ENCODE peak calls at places on chromosomes 13 and 19, in ten cellular contexts. One of them, this sample, is unnamed.

GRCh38 chr13:111904701-111905608 is 162.0 kb upstream of the SOX1 start:
- DNase-seq in stimulated activated CD8-positive, alpha-beta memory T cell treated with anti-CD3 and anti-CD28 coated beads, Interleukin-12 subunit alpha, Interleukin-12 subunit beta, amount 100 ng/mL, for 1 hour: no peak
- DNase-seq in NCI-H460: no peak
- DNase-seq in body of pancreas: no peak
- DNase-seq in heart right ventricle: no peak
- DNase-seq in Caco-2: peak; percentile 32
- DNase-seq in right cardiac atrium: no peak
- DNase-seq in activated naive CD4-positive, alpha-beta T cell treated with Interleukin-2 at 50 U/mL for 16 hours: no peak
- DNase-seq in omental fat pad: no peak
- DNase-seq in hippocampal formation: no peak
- DNase-seq in this sample: peak; percentile 31

GRCh38 chr13:99446242-99446641 is 55.0 kb upstream of the TM9SF2 start:
- DNase-seq in stimulated activated CD8-positive, alpha-beta memory T cell treated with anti-CD3 and anti-CD28 coated beads, Interleukin-12 subunit alpha, Interleukin-12 subunit beta, amount 100 ng/mL, for 1 hour: no peak
- DNase-seq in NCI-H460: no peak
- DNase-seq in body of pancreas: no peak
- DNase-seq in heart right ventricle: no peak
- DNase-seq in Caco-2: no peak
- DNase-seq in right cardiac atrium: no peak
- DNase-seq in activated naive CD4-positive, alpha-beta T cell treated with Interleukin-2 at 50 U/mL for 16 hours: no peak
- DNase-seq in omental fat pad: no peak
- DNase-seq in hippocampal formation: no peak
- DNase-seq in this sample: no peak

GRCh38 chr19:47094557-47095517 is 18.7 kb downstream of the ZC3H4 start:
- DNase-seq in stimulated activated CD8-positive, alpha-beta memory T cell treated with anti-CD3 and anti-CD28 coated beads, Interleukin-12 subunit alpha, Interleukin-12 subunit beta, amount 100 ng/mL, for 1 hour: no peak
- DNase-seq in NCI-H460: no peak
- DNase-seq in body of pancreas: peak; percentile 63
- DNase-seq in heart right ventricle: no peak
- DNase-seq in Caco-2: peak; percentile 88
- DNase-seq in right cardiac atrium: peak; percentile 58
- DNase-seq in activated naive CD4-positive, alpha-beta T cell treated with Interleukin-2 at 50 U/mL for 16 hours: peak; percentile 53
- DNase-seq in omental fat pad: no peak
- DNase-seq in hippocampal formation: no peak
- DNase-seq in this sample: no peak

GRCh38 chr13:35470671-35471465 is 5.6 kb downstream of the MAB21L1 start:
- DNase-seq in stimulated activated CD8-positive, alpha-beta memory T cell treated with anti-CD3 and anti-CD28 coated beads, Interleukin-12 subunit alpha, Interleukin-12 subunit beta, amount 100 ng/mL, for 1 hour: no peak
- DNase-seq in NCI-H460: no peak
- DNase-seq in body of pancreas: no peak
- DNase-seq in heart right ventricle: peak; percentile 60
- DNase-seq in Caco-2: no peak
- DNase-seq in right cardiac atrium: peak; percentile 89
- DNase-seq in activated naive CD4-positive, alpha-beta T cell treated with Interleukin-2 at 50 U/mL for 16 hours: no peak
- DNase-seq in omental fat pad: no peak
- DNase-seq in hippocampal formation: peak; percentile 12
- DNase-seq in this sample: no peak

GRCh38 chr13:91722267-91722884 is 324.0 kb downstream of the GPC5 start:
- DNase-seq in stimulated activated CD8-positive, alpha-beta memory T cell treated with anti-CD3 and anti-CD28 coated beads, Interleukin-12 subunit alpha, Interleukin-12 subunit beta, amount 100 ng/mL, for 1 hour: no peak
- DNase-seq in NCI-H460: peak; percentile 30
- DNase-seq in body of pancreas: no peak
- DNase-seq in heart right ventricle: no peak
- DNase-seq in Caco-2: no peak
- DNase-seq in right cardiac atrium: no peak
- DNase-seq in activated naive CD4-positive, alpha-beta T cell treated with Interleukin-2 at 50 U/mL for 16 hours: no peak
- DNase-seq in omental fat pad: no peak
- DNase-seq in hippocampal formation: no peak
- DNase-seq in this sample: no peak

GRCh38 chr13:21999666-22000065 is 328.8 kb downstream of the FGF9 start:
- DNase-seq in stimulated activated CD8-positive, alpha-beta memory T cell treated with anti-CD3 and anti-CD28 coated beads, Interleukin-12 subunit alpha, Interleukin-12 subunit beta, amount 100 ng/mL, for 1 hour: no peak
- DNase-seq in NCI-H460: no peak
- DNase-seq in body of pancreas: no peak
- DNase-seq in heart right ventricle: no peak
- DNase-seq in Caco-2: no peak
- DNase-seq in right cardiac atrium: no peak
- DNase-seq in activated naive CD4-positive, alpha-beta T cell treated with Interleukin-2 at 50 U/mL for 16 hours: no peak
- DNase-seq in omental fat pad: no peak
- DNase-seq in hippocampal formation: no peak
- DNase-seq in this sample: no peak

GRCh38 chr13:95480131-95480545 is 72.4 kb upstream of the CLDN10 start:
- DNase-seq in stimulated activated CD8-positive, alpha-beta memory T cell treated with anti-CD3 and anti-CD28 coated beads, Interleukin-12 subunit alpha, Interleukin-12 subunit beta, amount 100 ng/mL, for 1 hour: no peak
- DNase-seq in NCI-H460: no peak
- DNase-seq in body of pancreas: peak; percentile 57
- DNase-seq in heart right ventricle: no peak
- DNase-seq in Caco-2: no peak
- DNase-seq in right cardiac atrium: peak; percentile 64
- DNase-seq in activated naive CD4-positive, alpha-beta T cell treated with Interleukin-2 at 50 U/mL for 16 hours: peak; percentile 13
- DNase-seq in omental fat pad: no peak
- DNase-seq in hippocampal formation: peak; percentile 7
- DNase-seq in this sample: no peak

GRCh38 chr13:50187352-50188029 is 172.2 kb downstream of the KCNRG start:
- DNase-seq in stimulated activated CD8-positive, alpha-beta memory T cell treated with anti-CD3 and anti-CD28 coated beads, Interleukin-12 subunit alpha, Interleukin-12 subunit beta, amount 100 ng/mL, for 1 hour: no peak
- DNase-seq in NCI-H460: no peak
- DNase-seq in body of pancreas: no peak
- DNase-seq in heart right ventricle: no peak
- DNase-seq in Caco-2: peak; percentile 44
- DNase-seq in right cardiac atrium: no peak
- DNase-seq in activated naive CD4-positive, alpha-beta T cell treated with Interleukin-2 at 50 U/mL for 16 hours: no peak
- DNase-seq in omental fat pad: no peak
- DNase-seq in hippocampal formation: no peak
- DNase-seq in this sample: no peak

GRCh38 chr19:9128171-9128570 is 1.4 kb upstream of the OR7G3 start:
- DNase-seq in stimulated activated CD8-positive, alpha-beta memory T cell treated with anti-CD3 and anti-CD28 coated beads, Interleukin-12 subunit alpha, Interleukin-12 subunit beta, amount 100 ng/mL, for 1 hour: no peak
- DNase-seq in NCI-H460: no peak
- DNase-seq in body of pancreas: no peak
- DNase-seq in heart right ventricle: no peak
- DNase-seq in Caco-2: no peak
- DNase-seq in right cardiac atrium: no peak
- DNase-seq in activated naive CD4-positive, alpha-beta T cell treated with Interleukin-2 at 50 U/mL for 16 hours: no peak
- DNase-seq in omental fat pad: no peak
- DNase-seq in hippocampal formation: no peak
- DNase-seq in this sample: peak; percentile 75

GRCh38 chr19:7679017-7679720 is 1.5 kb upstream of the TRAPPC5 start:
- DNase-seq in stimulated activated CD8-positive, alpha-beta memory T cell treated with anti-CD3 and anti-CD28 coated beads, Interleukin-12 subunit alpha, Interleukin-12 subunit beta, amount 100 ng/mL, for 1 hour: peak; percentile 50
- DNase-seq in NCI-H460: no peak
- DNase-seq in body of pancreas: peak; percentile 31
- DNase-seq in heart right ventricle: no peak
- DNase-seq in Caco-2: peak; percentile 64
- DNase-seq in right cardiac atrium: peak; percentile 57
- DNase-seq in activated naive CD4-positive, alpha-beta T cell treated with Interleukin-2 at 50 U/mL for 16 hours: peak; percentile 77
- DNase-seq in omental fat pad: no peak
- DNase-seq in hippocampal formation: no peak
- DNase-seq in this sample: no peak

GRCh38 chr19:2223959-2224358 is 12.2 kb downstream of the PLEKHJ1 start:
- DNase-seq in stimulated activated CD8-positive, alpha-beta memory T cell treated with anti-CD3 and anti-CD28 coated beads, Interleukin-12 subunit alpha, Interleukin-12 subunit beta, amount 100 ng/mL, for 1 hour: no peak
- DNase-seq in NCI-H460: no peak
- DNase-seq in body of pancreas: no peak
- DNase-seq in heart right ventricle: no peak
- DNase-seq in Caco-2: no peak
- DNase-seq in right cardiac atrium: no peak
- DNase-seq in activated naive CD4-positive, alpha-beta T cell treated with Interleukin-2 at 50 U/mL for 16 hours: no peak
- DNase-seq in omental fat pad: no peak
- DNase-seq in hippocampal formation: no peak
- DNase-seq in this sample: no peak

GRCh38 chr19:18502236-18502632 is 19.6 kb downstream of the ELL start:
- DNase-seq in stimulated activated CD8-positive, alpha-beta memory T cell treated with anti-CD3 and anti-CD28 coated beads, Interleukin-12 subunit alpha, Interleukin-12 subunit beta, amount 100 ng/mL, for 1 hour: no peak
- DNase-seq in NCI-H460: no peak
- DNase-seq in body of pancreas: no peak
- DNase-seq in heart right ventricle: no peak
- DNase-seq in Caco-2: no peak
- DNase-seq in right cardiac atrium: no peak
- DNase-seq in activated naive CD4-positive, alpha-beta T cell treated with Interleukin-2 at 50 U/mL for 16 hours: no peak
- DNase-seq in omental fat pad: no peak
- DNase-seq in hippocampal formation: no peak
- DNase-seq in this sample: no peak

GRCh38 chr13:76331948-76332712 is 554.1 kb downstream of the KCTD12 start:
- DNase-seq in stimulated activated CD8-positive, alpha-beta memory T cell treated with anti-CD3 and anti-CD28 coated beads, Interleukin-12 subunit alpha, Interleukin-12 subunit beta, amount 100 ng/mL, for 1 hour: no peak
- DNase-seq in NCI-H460: no peak
- DNase-seq in body of pancreas: no peak
- DNase-seq in heart right ventricle: no peak
- DNase-seq in Caco-2: no peak
- DNase-seq in right cardiac atrium: no peak
- DNase-seq in activated naive CD4-positive, alpha-beta T cell treated with Interleukin-2 at 50 U/mL for 16 hours: no peak
- DNase-seq in omental fat pad: no peak
- DNase-seq in hippocampal formation: no peak
- DNase-seq in this sample: no peak

GRCh38 chr13:31442605-31443004 is 242.8 kb downstream of the B3GLCT start:
- DNase-seq in stimulated activated CD8-positive, alpha-beta memory T cell treated with anti-CD3 and anti-CD28 coated beads, Interleukin-12 subunit alpha, Interleukin-12 subunit beta, amount 100 ng/mL, for 1 hour: no peak
- DNase-seq in NCI-H460: no peak
- DNase-seq in body of pancreas: no peak
- DNase-seq in heart right ventricle: no peak
- DNase-seq in Caco-2: no peak
- DNase-seq in right cardiac atrium: no peak
- DNase-seq in activated naive CD4-positive, alpha-beta T cell treated with Interleukin-2 at 50 U/mL for 16 hours: no peak
- DNase-seq in omental fat pad: no peak
- DNase-seq in hippocampal formation: no peak
- DNase-seq in this sample: no peak

GRCh38 chr13:29594710-29595379 is 643 bp downstream of the SLC7A1 start:
- DNase-seq in stimulated activated CD8-positive, alpha-beta memory T cell treated with anti-CD3 and anti-CD28 coated beads, Interleukin-12 subunit alpha, Interleukin-12 subunit beta, amount 100 ng/mL, for 1 hour: peak; percentile 39
- DNase-seq in NCI-H460: peak; percentile 45
- DNase-seq in body of pancreas: peak; percentile 66
- DNase-seq in heart right ventricle: peak; percentile 58
- DNase-seq in Caco-2: peak; percentile 61
- DNase-seq in right cardiac atrium: peak; percentile 83
- DNase-seq in activated naive CD4-positive, alpha-beta T cell treated with Interleukin-2 at 50 U/mL for 16 hours: peak; percentile 78
- DNase-seq in omental fat pad: peak; percentile 61
- DNase-seq in hippocampal formation: peak; percentile 67
- DNase-seq in this sample: no peak

GRCh38 chr13:114143806-114144605 is 11.6 kb upstream of the RASA3 start:
- DNase-seq in stimulated activated CD8-positive, alpha-beta memory T cell treated with anti-CD3 and anti-CD28 coated beads, Interleukin-12 subunit alpha, Interleukin-12 subunit beta, amount 100 ng/mL, for 1 hour: no peak
- DNase-seq in NCI-H460: peak; percentile 37
- DNase-seq in body of pancreas: peak; percentile 55
- DNase-seq in heart right ventricle: no peak
- DNase-seq in Caco-2: no peak
- DNase-seq in right cardiac atrium: no peak
- DNase-seq in activated naive CD4-positive, alpha-beta T cell treated with Interleukin-2 at 50 U/mL for 16 hours: peak; percentile 56
- DNase-seq in omental fat pad: no peak
- DNase-seq in hippocampal formation: no peak
- DNase-seq in this sample: peak; percentile 47

GRCh38 chr19:43798546-43799409 is 3.5 kb downstream of the LYPD5 start:
- DNase-seq in stimulated activated CD8-positive, alpha-beta memory T cell treated with anti-CD3 and anti-CD28 coated beads, Interleukin-12 subunit alpha, Interleukin-12 subunit beta, amount 100 ng/mL, for 1 hour: peak; percentile 45
- DNase-seq in NCI-H460: no peak
- DNase-seq in body of pancreas: peak; percentile 47
- DNase-seq in heart right ventricle: no peak
- DNase-seq in Caco-2: peak; percentile 82
- DNase-seq in right cardiac atrium: peak; percentile 64
- DNase-seq in activated naive CD4-positive, alpha-beta T cell treated with Interleukin-2 at 50 U/mL for 16 hours: peak; percentile 77
- DNase-seq in omental fat pad: no peak
- DNase-seq in hippocampal formation: no peak
- DNase-seq in this sample: peak; percentile 89

GRCh38 chr13:23960566-23961156 is 63.4 kb upstream of the C1QTNF9B start:
- DNase-seq in stimulated activated CD8-positive, alpha-beta memory T cell treated with anti-CD3 and anti-CD28 coated beads, Interleukin-12 subunit alpha, Interleukin-12 subunit beta, amount 100 ng/mL, for 1 hour: no peak
- DNase-seq in NCI-H460: peak; percentile 16
- DNase-seq in body of pancreas: peak; percentile 38
- DNase-seq in heart right ventricle: no peak
- DNase-seq in Caco-2: no peak
- DNase-seq in right cardiac atrium: no peak
- DNase-seq in activated naive CD4-positive, alpha-beta T cell treated with Interleukin-2 at 50 U/mL for 16 hours: no peak
- DNase-seq in omental fat pad: no peak
- DNase-seq in hippocampal formation: no peak
- DNase-seq in this sample: no peak

GRCh38 chr13:56869671-56870070 is 271.0 kb upstream of the PRR20A start:
- DNase-seq in stimulated activated CD8-positive, alpha-beta memory T cell treated with anti-CD3 and anti-CD28 coated beads, Interleukin-12 subunit alpha, Interleukin-12 subunit beta, amount 100 ng/mL, for 1 hour: no peak
- DNase-seq in NCI-H460: no peak
- DNase-seq in body of pancreas: no peak
- DNase-seq in heart right ventricle: no peak
- DNase-seq in Caco-2: no peak
- DNase-seq in right cardiac atrium: no peak
- DNase-seq in activated naive CD4-positive, alpha-beta T cell treated with Interleukin-2 at 50 U/mL for 16 hours: no peak
- DNase-seq in omental fat pad: no peak
- DNase-seq in hippocampal formation: no peak
- DNase-seq in this sample: no peak